ENCODE peak calls at places on chromosomes 2 and 18, in ten cellular contexts. Q, Z, A, Y, G, P, B, T, R and I are unnamed samples.

GRCh38 chr2:31107588-31108300 is 30.5 kb downstream of the GALNT14 start:
- DNase-seq in Q (no peak), Z (no peak), A (no peak), Y (no peak), G (no peak), P (no peak), B (no peak), T (peak; percentile 8), R (peak; percentile 26), I (peak; percentile 14)

GRCh38 chr2:20615466-20616241 is 35.2 kb downstream of the HS1BP3 start:
- DNase-seq in Q (peak; percentile 21), Z (no peak), A (no peak), Y (peak; percentile 53), G (peak; percentile 68), P (no peak), B (no peak), T (no peak), R (no peak), I (no peak)

GRCh38 chr18:11850821-11851155 is 425 bp upstream of the CHMP1B start:
- DNase-seq in Q (no peak), Z (no peak), A (no peak), Y (no peak), G (no peak), P (no peak), B (no peak), T (no peak), R (peak; percentile 68), I (peak; percentile 26)

GRCh38 chr2:231300020-231300721 is 95.3 kb upstream of the B3GNT7 start:
- DNase-seq in Q (no peak), Z (no peak), A (no peak), Y (no peak), G (no peak), P (peak; percentile 79), B (peak; percentile 65), T (peak; percentile 82), R (no peak), I (no peak)

GRCh38 chr2:236715511-236715961 is 145.9 kb downstream of the ACKR3 start:
- DNase-seq in Q (peak; percentile 46), Z (no peak), A (peak; percentile 43), Y (no peak), G (no peak), P (no peak), B (no peak), T (no peak), R (no peak), I (no peak)

GRCh38 chr2:207239222-207239674 is 73.5 kb upstream of the KLF7 start:
- DNase-seq in Q (peak; percentile 21), Z (no peak), A (peak; percentile 70), Y (peak; percentile 65), G (peak; percentile 31), P (peak; percentile 56), B (peak; percentile 74), T (peak; percentile 84), R (peak; percentile 100), I (peak; percentile 97)

GRCh38 chr2:162301151-162301804 is 17.2 kb downstream of the IFIH1 start:
- DNase-seq in Q (no peak), Z (no peak), A (peak; percentile 19), Y (peak; percentile 56), G (no peak), P (peak; percentile 60), B (peak; percentile 38), T (peak; percentile 72), R (peak; percentile 33), I (peak; percentile 13)

GRCh38 chr2:64637931-64638330 is 15.8 kb downstream of the SERTAD2 start:
- DNase-seq in Q (no peak), Z (no peak), A (no peak), Y (no peak), G (no peak), P (no peak), B (no peak), T (peak; percentile 12), R (peak; percentile 60), I (no peak)

GRCh38 chr2:119230630-119231185 is 7.1 kb downstream of the STEAP3 start:
- DNase-seq in Q (no peak), Z (no peak), A (peak; percentile 56), Y (no peak), G (no peak), P (no peak), B (no peak), T (no peak), R (no peak), I (no peak)
- TF ChIP-seq CTCF in Q (no peak), Z (no peak), A (peak; percentile 19), Y (no peak), G (no peak), P (no peak), B (no peak), T (no peak), R (no peak), I (no peak)

GRCh38 chr18:13572148-13572547 is 154.2 kb downstream of the FAM210A start:
- DNase-seq in Q (no peak), Z (no peak), A (no peak), Y (no peak), G (no peak), P (no peak), B (no peak), T (no peak), R (no peak), I (no peak)

GRCh38 chr18:13570216-13570615 is 156.1 kb downstream of the FAM210A start:
- DNase-seq in Q (no peak), Z (no peak), A (no peak), Y (no peak), G (no peak), P (no peak), B (no peak), T (no peak), R (no peak), I (no peak)

GRCh38 chr18:13570856-13571495 is 155.4 kb downstream of the FAM210A start:
- DNase-seq in Q (no peak), Z (no peak), A (no peak), Y (no peak), G (no peak), P (no peak), B (no peak), T (no peak), R (peak; percentile 44), I (no peak)

GRCh38 chr18:13566941-13567762 is 159.2 kb downstream of the FAM210A start:
- DNase-seq in Q (no peak), Z (no peak), A (peak; percentile 44), Y (no peak), G (peak; percentile 39), P (no peak), B (peak; percentile 51), T (no peak), R (peak; percentile 5), I (no peak)

DNA sequence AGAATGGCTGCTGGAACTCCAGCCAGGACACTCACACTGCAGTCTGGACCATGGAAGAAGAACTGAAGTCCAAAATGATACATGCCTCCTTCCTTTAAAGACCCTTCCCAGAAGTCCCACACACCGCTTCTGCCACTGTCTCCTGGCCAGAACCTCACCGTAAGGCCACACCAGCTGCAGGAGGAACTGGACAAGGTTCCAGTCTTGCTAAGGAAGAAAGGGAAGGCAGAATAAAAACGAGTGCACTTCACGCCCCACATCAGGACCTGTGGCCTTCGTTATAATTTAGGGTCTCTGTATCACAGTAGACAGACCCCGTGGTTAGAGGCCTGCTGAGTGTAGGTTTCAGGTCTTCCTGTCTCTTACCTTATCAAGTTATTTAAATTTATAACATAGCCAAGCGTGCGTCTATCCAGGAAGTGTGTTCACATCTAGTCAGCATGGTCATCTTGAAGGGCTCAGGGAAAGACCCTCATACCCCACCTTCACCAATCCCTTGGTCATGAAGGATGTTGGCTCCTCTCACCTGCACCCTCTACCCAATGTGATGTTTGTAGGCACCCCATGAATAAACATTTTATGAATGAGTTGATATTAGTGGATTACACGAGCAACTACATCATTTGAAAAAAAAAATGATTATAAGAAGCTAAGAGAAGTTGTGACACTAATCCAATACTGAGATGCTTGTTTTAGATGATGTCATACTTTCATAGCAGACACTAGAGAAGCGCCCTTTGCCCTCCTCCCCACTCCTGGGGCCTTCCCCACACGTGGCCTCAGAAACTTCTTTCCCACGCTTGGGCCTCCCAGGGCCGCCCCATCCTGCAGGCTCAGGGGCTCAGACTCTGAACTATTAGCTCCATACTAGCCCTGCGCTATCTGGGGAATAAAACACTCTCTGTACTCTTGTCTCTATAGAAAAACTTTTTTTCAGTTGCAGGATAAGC is 157.6 kb downstream of the FAM210A start:
- DNase-seq in Q (no peak), Z (no peak), A (no peak), Y (no peak), G (no peak), P (peak; percentile 9), B (no peak), T (no peak), R (no peak), I (no peak)
- H3K27ac ChIP-seq in Q (peak overlapping the region; percentile 87), Z (no peak overlapping the region), A (no peak overlapping the region), Y (peak overlapping the region; percentile 88), G (no peak overlapping the region), P (no peak overlapping the region), B (peak overlapping the region; percentile 13), T (no peak overlapping the region), R (no peak overlapping the region), I (peak overlapping the region; percentile 71)

GRCh38 chr2:226797289-226797988 is 2.2 kb downstream of the IRS1 start:
- DNase-seq in Q (no peak), Z (peak; percentile 38), A (peak; percentile 53), Y (peak; percentile 58), G (peak; percentile 48), P (no peak), B (no peak), T (peak; percentile 84), R (no peak), I (no peak)

GRCh38 chr2:226796012-226796839 is 3.4 kb downstream of the IRS1 start:
- DNase-seq in Q (no peak), Z (no peak), A (peak; percentile 17), Y (peak; percentile 31), G (peak; percentile 18), P (no peak), B (no peak), T (peak; percentile 33), R (no peak), I (no peak)

GRCh38 chr2:226795281-226796011 is 4.2 kb downstream of the IRS1 start:
- DNase-seq in Q (no peak), Z (no peak), A (peak; percentile 40), Y (peak; percentile 29), G (no peak), P (no peak), B (no peak), T (peak; percentile 37), R (peak; percentile 48), I (peak; percentile 14)

GRCh38 chr2:226797989-226798421 is 1.6 kb downstream of the IRS1 start:
- DNase-seq in Q (no peak), Z (no peak), A (no peak), Y (no peak), G (peak; percentile 18), P (no peak), B (no peak), T (no peak), R (no peak), I (no peak)

GRCh38 chr2:226796840-226797288 is 2.8 kb downstream of the IRS1 start:
- DNase-seq in Q (no peak), Z (peak; percentile 33), A (peak; percentile 60), Y (peak; percentile 75), G (peak; percentile 49), P (no peak), B (no peak), T (peak; percentile 59), R (no peak), I (no peak)
- TF ChIP-seq CTCF in Q (peak; percentile 19), Z (peak; percentile 50), A (peak; percentile 78), Y (peak; percentile 82), G (peak; percentile 73), P (peak; percentile 39), B (no peak), T (peak; percentile 80), R (peak; percentile 57), I (peak; percentile 76)

DNA sequence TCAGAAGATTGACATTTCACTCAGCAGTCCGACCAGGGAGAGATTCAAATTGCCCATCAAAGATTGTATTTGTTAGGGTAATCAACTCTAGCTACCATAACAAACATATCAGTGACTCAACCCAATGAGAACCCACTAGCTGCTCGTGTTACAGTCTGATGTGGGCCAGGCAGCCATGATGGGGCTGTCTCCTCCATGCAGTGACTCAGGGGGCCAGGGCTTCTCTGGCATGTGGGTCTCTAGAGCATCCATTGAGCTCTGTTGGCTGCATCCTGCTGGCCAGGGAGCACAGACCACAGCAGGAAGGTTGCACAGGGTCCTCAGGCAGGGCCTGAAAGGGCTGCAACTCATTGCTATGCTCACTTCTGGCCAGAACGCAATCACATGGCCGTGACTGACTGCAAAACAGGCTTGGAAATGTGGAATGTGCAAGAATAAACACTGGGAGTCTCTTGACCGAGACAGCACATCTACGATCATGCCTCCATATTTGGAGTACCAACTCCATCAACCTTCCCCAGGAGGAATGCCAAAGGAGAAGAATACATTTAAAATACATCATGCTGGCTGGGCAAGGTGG is 216.8 kb downstream of the EIPR1 start:
- DNase-seq in Q (no peak), Z (no peak), A (no peak), Y (no peak), G (no peak), P (no peak), B (no peak), T (no peak), R (no peak), I (no peak)
- H3K27ac ChIP-seq in Q (no peak overlapping the region), Z (no peak overlapping the region), A (no peak overlapping the region), Y (no peak overlapping the region), G (no peak overlapping the region), P (no peak overlapping the region), B (no peak overlapping the region), T (no peak overlapping the region), R (no peak overlapping the region), I (no peak overlapping the region)